ENCODE peak calls at places on chromosome 13, in four cellular contexts. O, W, Q and I are unnamed samples.

GRCh38 chr13:97781891-97782305 is 171.6 kb upstream of the IPO5 start:
- DNase-seq in O (no peak), W (peak; percentile 74), Q (peak; percentile 30), I (no peak)

GRCh38 chr13:35988648-35989081 is 142.5 kb downstream of the DCLK1 start:
- DNase-seq in O (no peak), W (peak; percentile 92), Q (peak; percentile 66), I (no peak)

GRCh38 chr13:94154362-94154761 is 325.1 kb downstream of the DCT start:
- DNase-seq in O (no peak), W (peak; percentile 83), Q (peak; percentile 51), I (no peak)

GRCh38 chr13:31793246-31793645 is 53.9 kb downstream of the RXFP2 start:
- DNase-seq in O (peak; percentile 3), W (peak; percentile 24), Q (peak; percentile 13), I (no peak)

GRCh38 chr13:111210488-111210887 is 95.4 kb downstream of the ARHGEF7 start:
- DNase-seq in O (peak; percentile 71), W (peak; percentile 88), Q (peak; percentile 91), I (no peak)

GRCh38 chr13:40026174-40026585 is 370.7 kb downstream of the COG6 start:
- DNase-seq in O (no peak), W (no peak), Q (peak; percentile 4), I (peak; percentile 55)

GRCh38 chr13:22927008-22927393 is 253.8 kb upstream of the SGCG start:
- DNase-seq in O (no peak), W (no peak), Q (no peak), I (peak; percentile 50)

GRCh38 chr13:51261610-51262249 is 39.5 kb downstream of the FAM124A start:
- DNase-seq in O (no peak), W (no peak), Q (no peak), I (no peak)

GRCh38 chr13:98856983-98857382 is 104.5 kb upstream of the SLC15A1 start:
- DNase-seq in O (no peak), W (peak; percentile 31), Q (no peak), I (no peak)

GRCh38 chr13:26759907-26760834 is at the start of gene GPR12:
- DNase-seq in O (no peak), W (peak; percentile 10), Q (peak; percentile 1), I (no peak)

GRCh38 chr13:20814224-20814910 is 40.6 kb upstream of the EEF1AKMT1 start:
- DNase-seq in O (peak; percentile 91), W (peak; percentile 96), Q (peak; percentile 95), I (no peak)

GRCh38 chr13:33744589-33745369 is 73.2 kb upstream of the RFC3 start:
- DNase-seq in O (no peak), W (peak; percentile 42), Q (no peak), I (no peak)

GRCh38 chr13:111317571-111318360 is 2.7 kb upstream of the TEX29 start:
- DNase-seq in O (no peak), W (no peak), Q (no peak), I (no peak)

GRCh38 chr13:27172495-27172842 is 858 bp upstream of the USP12 start:
- DNase-seq in O (no peak), W (peak; percentile 60), Q (no peak), I (no peak)

GRCh38 chr13:108919036-108919907 is 289.9 kb downstream of the MYO16 start:
- DNase-seq in O (no peak), W (no peak), Q (peak; percentile 23), I (no peak)

GRCh38 chr13:31980842-31981241 is 50.7 kb upstream of the FRY start:
- DNase-seq in O (no peak), W (no peak), Q (no peak), I (no peak)

GRCh38 chr13:52849727-52850395 is 1.4 kb upstream of the PCDH8 start:
- DNase-seq in O (no peak), W (no peak), Q (no peak), I (no peak)

GRCh38 chr13:29901714-29902631 is 51.6 kb upstream of the UBL3 start:
- DNase-seq in O (peak; percentile 92), W (peak; percentile 96), Q (peak; percentile 95), I (no peak)

GRCh38 chr13:110403315-110403714 is 96.2 kb downstream of the COL4A2 start:
- DNase-seq in O (peak; percentile 44), W (peak; percentile 58), Q (peak; percentile 79), I (no peak)

GRCh38 chr13:95323930-95324662 is 22.8 kb upstream of the ABCC4 start:
- DNase-seq in O (no peak), W (no peak), Q (no peak), I (no peak)

GRCh38 chr13:90281709-90282108 is 1065.8 kb upstream of the MIR17HG start:
- DNase-seq in O (no peak), W (no peak), Q (no peak), I (no peak)

GRCh38 chr13:35219021-35219420 is 257.5 kb downstream of the MAB21L1 start:
- DNase-seq in O (no peak), W (peak; percentile 37), Q (no peak), I (no peak)

GRCh38 chr13:51158923-51159322 is 47.8 kb upstream of the C13orf42 start:
- DNase-seq in O (no peak), W (peak; percentile 26), Q (no peak), I (no peak)

GRCh38 chr13:111572956-111573355 is 252.5 kb downstream of the TEX29 start:
- DNase-seq in O (no peak), W (no peak), Q (no peak), I (no peak)

GRCh38 chr13:31951215-31951678 is 80.3 kb upstream of the FRY start:
- DNase-seq in O (no peak), W (no peak), Q (no peak), I (peak; percentile 84)

GRCh38 chr13:25046985-25047660 is 48.8 kb upstream of the PABPC3 start:
- DNase-seq in O (peak; percentile 0), W (peak; percentile 14), Q (peak; percentile 34), I (no peak)

GRCh38 chr13:23506821-23507210 is 63.4 kb upstream of the TNFRSF19 start:
- DNase-seq in O (peak; percentile 62), W (peak; percentile 63), Q (peak; percentile 90), I (no peak)

GRCh38 chr13:51453308-51453958 is 597 bp upstream of the INTS6 start:
- DNase-seq in O (no peak), W (no peak), Q (no peak), I (peak; percentile 87)

GRCh38 chr13:44738463-44738862 is 162.3 kb upstream of the TSC22D1 start:
- DNase-seq in O (no peak), W (no peak), Q (no peak), I (no peak)

GRCh38 chr13:108460043-108460442 is 169.4 kb upstream of the MYO16 start:
- DNase-seq in O (no peak), W (no peak), Q (no peak), I (no peak)

GRCh38 chr13:56347014-56347413 is 793.7 kb upstream of the PRR20A start:
- DNase-seq in O (no peak), W (no peak), Q (no peak), I (no peak)

GRCh38 chr13:36313047-36313969 is 15.7 kb upstream of the CCDC169 start:
- DNase-seq in O (no peak), W (no peak), Q (no peak), I (no peak)

GRCh38 chr13:33583398-33583797 is 234.6 kb upstream of the RFC3 start:
- DNase-seq in O (no peak), W (no peak), Q (no peak), I (no peak)

GRCh38 chr13:103431880-103432279 is 365.7 kb upstream of the SLC10A2 start:
- DNase-seq in O (no peak), W (no peak), Q (no peak), I (no peak)

GRCh38 chr13:22194106-22194810 is 523.4 kb downstream of the FGF9 start:
- DNase-seq in O (no peak), W (no peak), Q (no peak), I (no peak)

GRCh38 chr13:52003551-52003950 is 7.7 kb downstream of the ATP7B start:
- DNase-seq in O (no peak), W (no peak), Q (no peak), I (no peak)

GRCh38 chr13:73194310-73194709 is 135.5 kb downstream of the KLF5 start:
- DNase-seq in O (no peak), W (no peak), Q (no peak), I (no peak)

GRCh38 chr13:18943721-18944391 is 237.8 kb downstream of the TUBA3C start:
- DNase-seq in O (no peak), W (no peak), Q (no peak), I (no peak)

GRCh38 chr13:102642475-102642874 is 45.7 kb downstream of the TPP2 start:
- DNase-seq in O (no peak), W (peak; percentile 10), Q (peak; percentile 20), I (no peak)

GRCh38 chr13:26061947-26062346 is 10.1 kb upstream of the SHISA2 start:
- DNase-seq in O (peak; percentile 23), W (peak; percentile 67), Q (peak; percentile 92), I (no peak)

GRCh38 chr13:112587359-112587766 is 590 bp downstream of the TUBGCP3 start:
- DNase-seq in O (peak; percentile 67), W (peak; percentile 88), Q (peak; percentile 76), I (peak; percentile 88)
- TF ChIP-seq CTCF in O (no peak), W (no peak), Q (no peak), I (peak; percentile 39)

GRCh38 chr13:100442095-100442832 is 146.3 kb downstream of the GGACT start:
- DNase-seq in O (no peak), W (no peak), Q (no peak), I (no peak)
- TF ChIP-seq CTCF in O (no peak), W (no peak), Q (no peak), I (no peak)

DNA sequence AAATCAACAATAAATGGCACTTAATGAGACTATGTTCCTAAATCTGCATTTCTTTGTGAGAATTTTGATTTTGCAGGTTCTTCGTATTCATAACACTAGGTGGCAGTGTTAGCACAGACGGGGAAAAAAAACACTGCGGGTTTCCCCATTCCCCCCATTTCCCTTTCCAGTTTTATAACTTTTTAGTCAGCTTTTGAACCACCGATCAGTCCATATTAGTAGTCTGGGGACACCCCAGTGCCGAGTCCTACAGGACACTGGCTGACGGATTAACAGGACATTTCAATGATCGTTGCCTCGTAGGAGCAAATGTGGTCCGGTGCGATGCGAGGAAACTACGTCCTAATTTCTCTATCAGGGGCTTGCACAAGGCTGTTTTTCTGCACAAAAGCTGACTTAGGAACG is 234.3 kb downstream of the LMO7 start:
- DNase-seq in O (no peak), W (peak; percentile 38), Q (no peak), I (peak; percentile 43)
- TF ChIP-seq CTCF in O (peak; percentile 79), W (peak; percentile 70), Q (peak; percentile 68), I (peak; percentile 11)

GRCh38 chr13:113729329-113730019 is 29.6 kb upstream of the TMEM255B start:
- DNase-seq in O (no peak), W (no peak), Q (no peak), I (no peak)

GRCh38 chr13:113730145-113730750 is 28.8 kb upstream of the TMEM255B start:
- DNase-seq in O (no peak), W (no peak), Q (no peak), I (no peak)

GRCh38 chr13:113731192-113732175 is 27.5 kb upstream of the TMEM255B start:
- DNase-seq in O (no peak), W (no peak), Q (no peak), I (no peak)

GRCh38 chr13:113732176-113732960 is 26.7 kb upstream of the TMEM255B start:
- DNase-seq in O (no peak), W (no peak), Q (no peak), I (no peak)

GRCh38 chr13:113730831-113731191 is 28.2 kb upstream of the TMEM255B start:
- DNase-seq in O (no peak), W (no peak), Q (no peak), I (no peak)
- TF ChIP-seq CTCF in O (no peak), W (no peak), Q (no peak), I (peak; percentile 9)

GRCh38 chr13:107203146-107203847 is 635.4 kb upstream of the ARGLU1 start:
- DNase-seq in O (no peak), W (peak; percentile 28), Q (no peak), I (peak; percentile 24)
- TF ChIP-seq CTCF in O (peak; percentile 44), W (peak; percentile 22), Q (peak; percentile 51), I (peak; percentile 21)